ENCODE peak calls at places on chromosomes 12 and 14, in five cellular contexts. F is sigmoid colon, T is upper lobe of left lung, C is breast epithelium, M is HCT116. I is an unnamed sample.

GRCh38 chr14:70121521-70121920 is 67.2 kb downstream of the SLC8A3 start:
- DNase-seq in F (no peak), T (no peak), C (no peak), M (no peak), I (peak)

GRCh38 chr14:55556929-55557623 is 22.9 kb upstream of the KTN1 start:
- DNase-seq in F (peak), T (no peak), C (peak), M (peak), I (no peak)

GRCh38 chr12:70467908-70468733 is 102.0 kb downstream of the KCNMB4 start:
- DNase-seq in F (no peak), T (no peak), C (no peak), M (peak), I (peak)

GRCh38 chr12:124567035-124567672 is at the start of gene NCOR2:
- DNase-seq in F (no peak), T (peak), C (no peak), M (no peak), I (peak)

GRCh38 chr12:12527820-12528296 is 34.8 kb downstream of the DUSP16 start:
- DNase-seq in F (no peak), T (no peak), C (no peak), M (no peak), I (peak)

GRCh38 chr12:7061596-7061995 is 1.1 kb downstream of the C1S start:
- DNase-seq in F (no peak), T (no peak), C (no peak), M (no peak), I (no peak)

GRCh38 chr14:69719501-69719951 is 47.4 kb upstream of the SRSF5 start:
- DNase-seq in F (peak), T (peak), C (no peak), M (no peak), I (no peak)

GRCh38 chr12:47817272-47818006 is 2.3 kb downstream of the HDAC7 start:
- DNase-seq in F (peak), T (peak), C (no peak), M (no peak), I (peak)

GRCh38 chr12:113461666-113462065 is 10.0 kb downstream of the LHX5 start:
- DNase-seq in F (no peak), T (no peak), C (no peak), M (peak), I (peak)

GRCh38 chr12:116559330-116560080 is at the start of gene MAP1LC3B2:
- DNase-seq in F (peak), T (peak), C (no peak), M (peak), I (peak)

GRCh38 chr14:101774006-101774755 is 12.7 kb downstream of the PPP2R5C start:
- DNase-seq in F (no peak), T (no peak), C (no peak), M (no peak), I (no peak)

GRCh38 chr12:116381744-116382455 is 104.4 kb upstream of the MED13L start:
- DNase-seq in F (no peak), T (no peak), C (no peak), M (no peak), I (peak)

GRCh38 chr14:70013269-70013873 is 134.2 kb downstream of the SMOC1 start:
- DNase-seq in F (no peak), T (no peak), C (no peak), M (peak), I (peak)

GRCh38 chr14:40417777-40418401 is 985.7 kb upstream of the FBXO33 start:
- DNase-seq in F (no peak), T (no peak), C (no peak), M (peak), I (peak)

GRCh38 chr14:81464253-81465001 is 64.3 kb upstream of the STON2 start:
- DNase-seq in F (no peak), T (no peak), C (no peak), M (peak), I (peak)

GRCh38 chr14:103058209-103059055 is 1.1 kb upstream of the CDC42BPB start:
- DNase-seq in F (peak), T (no peak), C (no peak), M (no peak), I (no peak)

GRCh38 chr14:72023128-72024042 is 91.2 kb downstream of the RGS6 start:
- DNase-seq in F (no peak), T (no peak), C (no peak), M (peak), I (peak)

GRCh38 chr14:39423793-39424192 is 8.4 kb downstream of the FBXO33 start:
- DNase-seq in F (no peak), T (no peak), C (no peak), M (no peak), I (no peak)

GRCh38 chr12:104115587-104115975 is 22.4 kb downstream of the NFYB start:
- DNase-seq in F (no peak), T (no peak), C (no peak), M (no peak), I (no peak)

GRCh38 chr12:71157601-71158233 is at the start of gene TSPAN8:
- DNase-seq in F (no peak), T (no peak), C (no peak), M (no peak), I (no peak)

GRCh38 chr12:52186135-52186840 is 5.5 kb downstream of the KRT80 start:
- DNase-seq in F (no peak), T (no peak), C (no peak), M (no peak), I (no peak)

GRCh38 chr14:24339284-24340151 is at the start of gene RIPK3:
- DNase-seq in F (no peak), T (peak), C (no peak), M (no peak), I (peak)

GRCh38 chr12:112537710-112538396 is 119.1 kb downstream of the PTPN11 start:
- DNase-seq in F (no peak), T (no peak), C (no peak), M (peak), I (peak)

DNA sequence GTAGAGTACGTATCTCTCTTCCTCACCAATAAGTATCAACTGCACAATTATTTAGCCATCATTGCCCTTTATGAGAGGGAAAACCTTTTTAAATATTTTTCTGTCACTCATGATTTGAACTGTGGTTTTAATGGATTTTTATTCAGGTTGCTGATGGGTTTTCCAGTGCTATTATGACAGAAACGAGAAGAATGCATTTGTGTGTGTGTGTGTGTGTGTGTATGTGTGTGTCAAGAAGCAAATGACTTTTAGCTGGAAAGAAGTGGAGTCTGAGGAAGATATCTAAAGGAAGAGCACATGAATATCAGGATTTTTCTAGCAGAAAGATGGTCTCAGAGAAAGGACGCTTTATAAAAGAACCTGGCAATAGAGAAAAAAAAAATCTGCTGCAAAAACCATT is 417.5 kb downstream of the FLRT2 start:
- DNase-seq in F (no peak), T (no peak), C (no peak), M (no peak), I (no peak)
- TF ChIP-seq POLR2AphosphoS5 in F (no peak), T (no peak), C (no peak), M (no peak), I (no peak)

DNA sequence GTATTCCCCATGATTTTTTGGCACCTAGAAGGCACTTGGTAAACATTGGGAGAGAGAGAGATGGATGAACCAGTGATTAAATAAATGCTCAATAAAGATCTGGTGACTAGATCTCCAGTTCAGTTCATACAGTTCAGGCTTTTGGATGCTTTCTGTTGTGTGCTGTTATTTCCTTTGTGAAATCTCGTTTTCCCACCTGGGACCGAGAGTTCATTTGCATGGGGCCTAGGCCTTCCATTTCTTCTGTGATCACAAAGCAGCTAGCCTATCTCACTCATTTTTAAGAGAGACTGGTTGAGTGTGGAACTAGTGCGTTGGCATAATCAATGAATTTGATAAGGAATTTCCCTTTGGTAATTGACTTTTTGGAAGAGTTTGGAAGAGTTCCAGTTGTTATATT is 104.0 kb downstream of the VRK1 start:
- DNase-seq in F (no peak), T (no peak), C (no peak), M (no peak), I (no peak)
- TF ChIP-seq POLR2AphosphoS5 in F (no peak), T (no peak), C (no peak), M (no peak), I (no peak)

DNA sequence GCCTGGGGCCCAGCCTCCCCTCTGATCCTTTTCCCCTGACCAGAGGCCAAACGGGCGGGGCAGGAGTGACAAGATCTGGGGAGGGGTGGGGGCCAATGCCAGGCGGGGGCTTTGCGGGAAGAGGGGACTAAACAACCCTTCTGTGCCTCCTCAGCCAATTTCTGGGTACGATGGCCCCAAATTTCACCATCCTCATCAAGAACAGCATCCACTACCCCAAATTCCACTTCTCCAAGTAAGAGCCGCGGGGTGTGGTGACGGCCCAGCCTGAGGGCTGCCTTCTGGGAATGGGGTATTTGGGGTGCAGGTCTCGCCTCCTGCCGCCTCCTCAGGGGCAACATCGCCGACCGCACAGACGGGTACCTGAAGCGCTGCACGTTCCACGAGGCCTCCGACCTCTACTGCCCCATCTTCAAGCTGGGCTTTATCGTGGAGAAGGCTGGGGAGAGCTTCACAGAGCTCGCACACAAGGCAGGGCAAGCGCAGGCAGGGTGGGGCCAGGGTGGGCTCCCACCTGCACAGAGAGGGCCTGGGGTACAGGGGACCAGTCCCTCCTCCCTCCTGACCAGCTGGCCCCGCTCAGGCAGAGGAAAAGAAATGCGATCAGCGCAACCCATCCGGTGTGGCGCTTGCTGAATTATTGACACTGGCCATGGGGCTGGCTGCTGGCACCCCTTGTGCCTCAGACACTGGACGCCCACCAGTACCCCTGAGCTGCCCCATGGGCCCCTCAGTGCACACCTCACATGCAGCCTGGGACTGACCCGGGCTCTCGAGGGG is 1.7 kb downstream of the P2RX2 start:
- DNase-seq in F (no peak), T (peak), C (no peak), M (no peak), I (no peak)
- TF ChIP-seq POLR2AphosphoS5 in F (no peak), T (no peak), C (no peak), M (no peak), I (no peak)

DNA sequence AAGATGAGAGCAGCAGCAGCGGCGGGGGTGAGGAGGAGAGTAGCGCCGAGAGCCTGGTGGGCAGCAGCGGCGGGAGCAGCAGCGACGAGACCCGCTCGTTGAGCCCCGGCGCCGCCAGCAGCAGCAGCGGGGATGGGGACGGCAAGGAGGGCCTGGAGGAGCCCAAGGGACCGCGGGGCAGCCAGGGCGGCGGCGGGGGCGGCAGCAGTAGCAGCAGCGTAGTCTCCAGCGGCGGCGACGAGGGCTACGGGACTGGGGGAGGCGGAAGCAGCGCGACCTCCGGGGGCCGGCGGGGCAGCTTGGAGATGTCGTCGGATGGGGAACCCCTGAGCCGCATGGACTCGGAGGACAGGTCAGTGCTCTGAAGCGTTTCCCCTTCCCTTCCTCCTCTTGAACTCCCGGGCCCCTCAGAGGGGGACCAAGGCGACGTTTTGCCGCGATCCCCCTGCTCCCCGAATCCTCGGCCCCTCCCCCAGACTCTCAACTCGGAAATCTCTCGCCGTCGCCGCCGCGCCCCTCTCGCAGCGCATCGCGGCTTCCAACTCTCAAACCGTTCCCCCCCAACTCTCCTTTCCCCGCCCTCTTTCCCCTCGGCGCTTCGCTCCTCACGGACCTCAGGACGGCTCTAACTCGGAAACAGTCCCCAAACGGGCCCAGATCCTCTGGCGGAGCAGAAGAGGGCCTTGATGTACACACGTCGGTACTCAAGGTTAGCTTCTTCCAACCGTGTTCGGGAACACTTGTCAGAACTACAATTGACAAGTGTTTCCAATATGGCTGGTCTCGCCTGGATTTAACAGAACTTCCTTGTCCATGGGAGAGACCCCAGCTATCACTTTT is 947 bp downstream of the AEBP2 start:
- DNase-seq in F (peak), T (peak), C (peak), M (peak), I (peak)
- TF ChIP-seq POLR2AphosphoS5 in F (peak), T (no peak), C (no peak), M (peak), I (no peak)

GRCh38 chr12:89352242-89352491 is 134 bp downstream of the DUSP6 start:
- DNase-seq in F (no peak), T (no peak), C (no peak), M (no peak), I (no peak)
- TF ChIP-seq POLR2AphosphoS5 in F (peak), T (no peak), C (no peak), M (peak), I (peak)

GRCh38 chr12:54017845-54018607 is 9.2 kb downstream of the HOXC8 start:
- DNase-seq in F (no peak), T (peak), C (peak), M (peak), I (peak)
- TF ChIP-seq POLR2AphosphoS5 in F (peak), T (no peak), C (peak), M (peak), I (no peak)

GRCh38 chr14:93430319-93430801 is 379 bp upstream of the UNC79 start:
- DNase-seq in F (no peak), T (peak), C (no peak), M (no peak), I (peak)
- TF ChIP-seq POLR2AphosphoS5 in F (no peak), T (no peak), C (no peak), M (no peak), I (peak)

I was measured in GM23338.